ENCODE peak calls at places on chromosomes 13 and 19, in six cellular contexts. N, L, F, G, Y and J are unnamed samples. For H3K9me3, the result is how much of the 10 kb centered on the place peaks cover.

GRCh38 chr13:36431204-36432105 is 840 bp upstream of the CCNA1 start:
- DNase-seq in F (no peak), L (no peak), G (no peak), N (no peak), Y (no peak), J (peak)

GRCh38 chr19:38737297-38737865 is 6.9 kb downstream of the CAPN12 start:
- DNase-seq in F (no peak), L (no peak), G (no peak), N (no peak), Y (no peak), J (no peak)

GRCh38 chr13:53873558-53873957 is 844.9 kb downstream of the OLFM4 start:
- DNase-seq in G (no peak), F (no peak), L (no peak), Y (no peak), N (no peak), J (no peak)

GRCh38 chr19:47099576-47100050 is 14.0 kb downstream of the ZC3H4 start:
- DNase-seq in L (no peak), G (no peak), Y (no peak), N (no peak), F (no peak), J (no peak)

GRCh38 chr13:101570410-101570809 is 117.9 kb downstream of the ITGBL1 start:
- DNase-seq in N (no peak), G (no peak), F (no peak), L (no peak), Y (no peak), J (no peak)

GRCh38 chr13:99907038-99907437 is 64.5 kb downstream of the ZIC5 start:
- DNase-seq in L (no peak), G (no peak), F (no peak), N (no peak), Y (no peak), J (no peak)

GRCh38 chr19:418761-419632 is 10.1 kb upstream of the C2CD4C start:
- DNase-seq in F (no peak), N (no peak), L (no peak), Y (no peak), G (no peak), J (peak)

GRCh38 chr13:61417171-61417570 is 1.5 kb upstream of the PCDH20 start:
- DNase-seq in N (no peak), Y (no peak), L (no peak), G (no peak), F (no peak), J (no peak)

GRCh38 chr19:46080561-46080960 is 39.8 kb upstream of the IGFL4 start:
- DNase-seq in G (no peak), L (no peak), F (no peak), N (no peak), Y (no peak), J (no peak)

GRCh38 chr13:79531542-79532239 is 50.7 kb downstream of the NDFIP2 start:
- DNase-seq in Y (no peak), L (no peak), F (no peak), N (no peak), G (no peak), J (no peak)

GRCh38 chr13:112444416-112445399 is 68.6 kb downstream of the SPACA7 start:
- DNase-seq in G (peak), L (no peak), Y (no peak), N (peak), F (no peak), J (no peak)

GRCh38 chr19:3931041-3931440 is 1.8 kb upstream of the NMRK2 start:
- DNase-seq in F (no peak), G (no peak), L (no peak), N (peak), Y (peak), J (no peak)

GRCh38 chr19:29378543-29379105 is 147.2 kb upstream of the VSTM2B start:
- DNase-seq in G (no peak), F (no peak), L (no peak), Y (no peak), N (no peak), J (no peak)

GRCh38 chr13:55302568-55302967 is 1838.2 kb upstream of the PRR20A start:
- DNase-seq in F (no peak), L (no peak), N (no peak), G (no peak), Y (no peak), J (no peak)

GRCh38 chr13:21342699-21343442 is 116.2 kb downstream of the ZDHHC20 start:
- DNase-seq in Y (no peak), N (no peak), L (no peak), G (no peak), F (no peak), J (no peak)

GRCh38 chr13:31209172-31209818 is 9.5 kb downstream of the B3GLCT start:
- DNase-seq in N (peak), L (peak), F (no peak), Y (peak), G (peak), J (no peak)

GRCh38 chr19:56310462-56310861 is 4.2 kb downstream of the ZSCAN5A start:
- DNase-seq in Y (no peak), L (no peak), G (no peak), F (no peak), N (no peak), J (no peak)

GRCh38 chr19:2424686-2425621 is 2.4 kb downstream of the TIMM13 start:
- DNase-seq in L (no peak), N (peak), G (peak), Y (no peak), F (no peak), J (no peak)

GRCh38 chr19:10899171-10899653 is 27.9 kb downstream of the CARM1 start:
- DNase-seq in L (peak), Y (peak), F (no peak), N (peak), G (no peak), J (peak)

GRCh38 chr19:45103200-45103624 is 10.2 kb downstream of the PPP1R37 start:
- DNase-seq in L (no peak), F (no peak), G (peak), N (no peak), Y (no peak), J (no peak)

GRCh38 chr13:24232474-24232873 is 72.0 kb downstream of the SPATA13 start:
- DNase-seq in L (no peak), G (no peak), F (no peak), Y (no peak), N (no peak), J (no peak)

GRCh38 chr13:99431927-99432636 is 69.2 kb upstream of the TM9SF2 start:
- DNase-seq in Y (no peak), N (no peak), G (no peak), L (no peak), F (peak), J (no peak)

GRCh38 chr13:48496796-48497195 is 36.1 kb downstream of the RCBTB2 start:
- DNase-seq in G (no peak), L (no peak), N (no peak), F (no peak), Y (no peak), J (no peak)

GRCh38 chr19:50567052-50567841 is 988 bp downstream of the LRRC4B start:
- DNase-seq in G (no peak), F (no peak), L (no peak), N (no peak), Y (no peak), J (no peak)

GRCh38 chr13:23889598-23890224 is 511 bp upstream of the MIPEP start:
- DNase-seq in N (no peak), Y (no peak), L (no peak), F (no peak), G (no peak), J (no peak)

GRCh38 chr13:99320693-99321481 is 13.7 kb upstream of the GPR183 start:
- DNase-seq in Y (no peak), F (no peak), L (no peak), N (no peak), G (no peak), J (no peak)

GRCh38 chr19:44939668-44940067 is 2.4 kb upstream of the APOC4 start:
- DNase-seq in G (no peak), L (no peak), Y (no peak), N (no peak), F (no peak), J (no peak)

GRCh38 chr19:48344892-48345291 is 18.8 kb downstream of the TMEM143 start:
- DNase-seq in F (no peak), L (no peak), G (no peak), Y (no peak), N (no peak), J (no peak)

GRCh38 chr13:52830946-52831345 is 17.5 kb downstream of the PCDH8 start:
- DNase-seq in G (no peak), N (no peak), Y (no peak), L (no peak), F (no peak), J (no peak)

GRCh38 chr13:77896977-77897376 is 21.7 kb downstream of the EDNRB start:
- DNase-seq in F (no peak), Y (no peak), L (no peak), G (no peak), N (no peak), J (no peak)

GRCh38 chr13:65378943-65379519 is 1851.1 kb downstream of the PCDH9 start:
- DNase-seq in L (no peak), G (no peak), Y (no peak), F (no peak), N (no peak), J (no peak)

GRCh38 chr13:51804295-51805172 is 571 bp upstream of the DHRS12 start:
- DNase-seq in N (peak), Y (peak), L (peak), F (no peak), G (peak), J (no peak)

GRCh38 chr13:97429681-97430081 is 4.3 kb upstream of the RAP2A start:
- DNase-seq in F (no peak), Y (no peak), N (no peak), L (no peak), G (no peak), J (no peak)

GRCh38 chr19:13796301-13797057 is 1.2 kb downstream of the ZSWIM4 start:
- DNase-seq in L (peak), N (peak), G (peak), Y (peak), F (no peak), J (peak)

GRCh38 chr19:23515551-23515950 is 120.3 kb upstream of the ZNF91 start:
- DNase-seq in N (no peak), F (no peak), G (no peak), Y (no peak), L (no peak), J (no peak)

GRCh38 chr13:63864171-63864902 is 2448.7 kb upstream of the PCDH20 start:
- DNase-seq in L (no peak), N (no peak), G (no peak), Y (no peak), F (no peak), J (no peak)
- H3K9me3 ChIP-seq in L (under half), N (under half), G (under half), Y (under half), F (under half), J (under half)

GRCh38 chr19:53883231-53883661 is 1.2 kb downstream of the PRKCG start:
- DNase-seq in N (no peak), G (no peak), Y (no peak), L (no peak), F (no peak), J (no peak)

GRCh38 chr19:53880716-53881481 is 1.1 kb upstream of the PRKCG start:
- DNase-seq in F (no peak), L (no peak), N (no peak), Y (no peak), G (no peak), J (no peak)

GRCh38 chr19:53883741-53884140 is 1.7 kb downstream of the PRKCG start:
- DNase-seq in L (no peak), G (no peak), N (no peak), Y (no peak), F (no peak), J (no peak)

GRCh38 chr19:53881482-53882390 is at the start of gene PRKCG:
- DNase-seq in L (no peak), Y (peak), F (no peak), G (no peak), N (peak), J (peak)

DNA sequence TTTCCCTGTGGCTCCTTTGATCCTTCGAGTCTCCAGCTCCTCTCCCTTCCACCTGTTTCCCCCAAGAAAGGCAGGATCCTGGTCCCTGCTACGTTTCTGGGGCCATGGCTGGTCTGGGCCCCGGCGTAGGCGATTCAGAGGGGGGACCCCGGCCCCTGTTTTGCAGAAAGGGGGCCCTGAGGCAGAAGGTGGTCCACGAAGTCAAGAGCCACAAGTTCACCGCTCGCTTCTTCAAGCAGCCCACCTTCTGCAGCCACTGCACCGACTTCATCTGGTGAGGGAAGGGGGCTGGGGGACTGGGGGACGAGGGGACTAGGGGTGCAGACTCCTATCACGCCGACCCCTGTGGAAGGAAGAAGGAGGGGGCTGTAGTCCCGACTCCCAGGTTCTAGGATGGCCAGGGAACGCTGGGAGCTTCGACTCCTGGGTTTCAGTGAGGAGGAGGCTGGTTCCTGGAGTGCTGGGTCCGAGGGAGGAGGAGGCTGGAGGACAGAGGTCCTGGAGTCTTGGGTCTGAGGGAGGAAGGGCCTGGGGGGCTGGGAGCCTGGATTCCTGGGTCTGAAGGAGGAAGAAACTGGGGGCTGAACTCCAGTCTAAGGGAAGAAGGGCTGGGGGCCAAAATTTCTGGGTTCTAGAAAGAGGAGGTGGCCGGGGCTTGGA is 524 bp downstream of the PRKCG start:
- DNase-seq in Y (no peak), L (no peak), N (no peak), F (no peak), G (no peak), J (no peak)
- TF ChIP-seq POLR2AphosphoS5 in Y (no peak), L (no peak), N (no peak), F (no peak), G (no peak), J (no peak)

GRCh38 chr13:94209110-94209509 is 270.4 kb downstream of the DCT start:
- DNase-seq in L (no peak), Y (no peak), F (no peak), G (no peak), N (no peak), J (no peak)
- H3K9me3 ChIP-seq in L (under half), Y (under half), F (under half), G (under half), N (under half), J (under half)

GRCh38 chr19:58516964-58517833 is 2.4 kb downstream of the ZBTB45 start:
- DNase-seq in F (no peak), G (no peak), N (no peak), Y (no peak), L (no peak), J (no peak)
- TF ChIP-seq POLR2AphosphoS5 in F (no peak), G (no peak), N (no peak), Y (no peak), L (no peak), J (no peak)

GRCh38 chr19:35207391-35207871 is 21.1 kb downstream of the FAM187B start:
- DNase-seq in G (no peak), L (no peak), F (no peak), N (no peak), Y (no peak), J (no peak)
- H3K9me3 ChIP-seq in G (under half), L (under half), F (under half), N (under half), Y (under half), J (under half)

GRCh38 chr13:109402976-109403375 is 383.4 kb downstream of the IRS2 start:
- DNase-seq in G (no peak), N (no peak), L (no peak), Y (no peak), F (no peak), J (no peak)
- TF ChIP-seq POLR2AphosphoS5 in G (no peak), N (no peak), L (no peak), Y (no peak), F (no peak), J (no peak)

GRCh38 chr19:53068199-53068598 is 23.7 kb downstream of the ERVV-2 start:
- DNase-seq in N (no peak), G (no peak), F (no peak), Y (no peak), L (no peak), J (no peak)
- H3K9me3 ChIP-seq in N (half or more), G (under half), F (under half), Y (half or more), L (under half), J (half or more)

GRCh38 chr19:51701468-51702100 is 8.5 kb downstream of the SPACA6 start:
- DNase-seq in G (no peak), F (no peak), N (no peak), Y (no peak), L (no peak), J (no peak)

GRCh38 chr19:51703655-51704515 is 10.8 kb downstream of the SPACA6 start:
- DNase-seq in G (peak), L (peak), Y (peak), F (peak), N (peak), J (peak)

GRCh38 chr19:51702103-51702753 is 9.1 kb downstream of the SPACA6 start:
- DNase-seq in G (peak), N (peak), L (peak), F (no peak), Y (peak), J (peak)

GRCh38 chr19:51704601-51705000 is 11.5 kb downstream of the SPACA6 start:
- DNase-seq in N (no peak), F (no peak), G (no peak), L (no peak), Y (no peak), J (no peak)

DNA sequence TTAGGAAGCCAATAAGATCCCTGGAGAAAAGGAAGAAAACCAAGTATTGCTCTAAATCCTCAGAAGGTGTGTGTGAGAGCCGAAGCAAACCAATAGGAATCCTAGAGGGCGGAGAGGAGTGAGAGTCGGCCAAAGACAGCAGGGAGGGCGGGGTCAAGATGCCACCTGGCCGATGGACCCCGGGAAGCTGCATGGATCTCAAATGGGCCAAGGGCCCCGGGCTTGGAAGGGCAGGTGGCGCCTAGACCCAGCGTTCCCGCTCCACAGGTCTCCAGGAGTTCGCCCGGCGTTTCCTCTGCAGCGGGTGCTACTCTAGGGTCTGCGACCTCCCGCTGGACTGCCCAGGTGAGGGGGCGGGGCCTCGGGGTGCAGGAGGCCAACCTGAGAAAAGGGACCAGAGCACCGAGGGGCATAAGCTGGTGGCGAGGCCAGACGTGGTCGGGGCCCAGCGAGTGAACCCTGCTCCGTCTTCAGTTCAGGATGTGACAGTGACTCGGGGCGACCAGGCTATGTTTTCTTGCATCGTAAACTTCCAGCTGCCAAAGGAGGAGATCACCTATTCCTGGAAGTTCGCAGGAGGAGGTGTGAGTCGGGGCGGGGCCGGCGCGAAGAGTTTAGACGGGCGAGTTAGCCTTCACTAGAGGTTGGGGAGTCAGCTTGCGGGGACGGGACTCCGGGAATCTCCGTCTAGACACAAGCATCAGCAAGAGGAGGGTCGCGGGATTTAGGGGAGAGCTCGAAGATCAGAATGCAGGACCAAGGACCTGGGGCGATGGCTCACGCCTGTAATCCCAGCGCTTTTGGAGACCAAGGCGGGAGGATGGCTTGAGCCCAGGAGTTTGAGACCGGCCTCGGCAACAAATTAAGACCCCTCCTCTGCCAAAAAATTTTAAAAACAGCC is 9.9 kb downstream of the SPACA6 start:
- DNase-seq in Y (peak), F (no peak), G (peak), L (peak), N (peak), J (peak)
- TF ChIP-seq POLR2AphosphoS5 in Y (no peak), F (no peak), G (peak), L (peak), N (no peak), J (peak)